ENCODE peak calls at places on chromosomes 11 and 22, in seven cellular contexts. U is T follicular helper cell; Q is HEK293T; A is mucosa of descending colon; W is activated CD8-positive, alpha-beta memory T cell treated with anti-CD3 and anti-CD28 coated beads for 1 hour; L is activated naive CD4-positive, alpha-beta T cell; H is endothelial cell. V is an unnamed sample.

GRCh38 chr11:118908931-118909618 is 16.7 kb downstream of the BCL9L start:
- DNase-seq in A (peak), W (no peak), U (no peak), H (no peak), L (no peak), Q (peak), V (peak)

GRCh38 chr11:69921429-69922014 is 102.3 kb upstream of the FGF3 start:
- DNase-seq in H (no peak), Q (no peak), U (no peak), L (no peak), A (peak), W (no peak), V (no peak)

GRCh38 chr22:40251106-40251505 is 73.4 kb downstream of the TNRC6B start:
- DNase-seq in A (no peak), H (no peak), U (no peak), W (no peak), L (no peak), Q (no peak), V (no peak)

GRCh38 chr22:48651036-48651890 is 1176.4 kb downstream of the BRD1 start:
- DNase-seq in L (no peak), A (no peak), Q (no peak), H (no peak), W (no peak), U (no peak), V (no peak)

GRCh38 chr11:47886096-47886495 is 37.9 kb upstream of the NUP160 start:
- DNase-seq in U (no peak), Q (no peak), L (no peak), A (no peak), W (no peak), H (no peak), V (no peak)

GRCh38 chr11:35321532-35322320 is 97.6 kb downstream of the SLC1A2 start:
- DNase-seq in Q (no peak), W (no peak), H (no peak), A (no peak), U (no peak), L (no peak), V (no peak)

GRCh38 chr11:2140411-2141400 is 1.5 kb upstream of the IGF2 start:
- DNase-seq in Q (no peak), L (no peak), U (no peak), A (peak), W (no peak), H (no peak), V (no peak)

GRCh38 chr11:69863544-69864200 is 44.5 kb upstream of the FGF3 start:
- DNase-seq in Q (no peak), L (no peak), W (no peak), H (no peak), U (no peak), A (no peak), V (no peak)

GRCh38 chr11:100942016-100942415 is 187.6 kb downstream of the PGR start:
- DNase-seq in A (no peak), Q (no peak), W (no peak), L (no peak), U (no peak), H (no peak), V (peak)

GRCh38 chr11:133123371-133123770 is 408.9 kb downstream of the OPCML start:
- DNase-seq in W (no peak), H (no peak), U (no peak), L (no peak), A (no peak), Q (no peak), V (no peak)

GRCh38 chr11:20057055-20057943 is 103.0 kb downstream of the DBX1 start:
- DNase-seq in L (no peak), H (no peak), W (no peak), A (no peak), Q (peak), U (no peak), V (no peak)

GRCh38 chr22:49954354-49954753 is 6.2 kb upstream of the PIM3 start:
- DNase-seq in W (no peak), U (no peak), H (no peak), Q (no peak), A (peak), L (no peak), V (peak)

GRCh38 chr22:29030016-29030617 is 31.5 kb downstream of the C22orf31 start:
- DNase-seq in A (no peak), L (no peak), U (no peak), H (no peak), Q (no peak), W (no peak), V (no peak)

GRCh38 chr22:49268924-49269323 is 558.7 kb downstream of the BRD1 start:
- DNase-seq in Q (no peak), U (no peak), H (no peak), A (no peak), W (no peak), L (no peak), V (no peak)

GRCh38 chr11:46387456-46387855 is 4.1 kb downstream of the CHRM4 start:
- DNase-seq in H (no peak), L (no peak), U (no peak), Q (no peak), A (no peak), W (no peak), V (no peak)

GRCh38 chr11:3747704-3748103 is 49.6 kb downstream of the NUP98 start:
- DNase-seq in W (no peak), Q (no peak), U (no peak), A (no peak), H (no peak), L (no peak), V (no peak)

GRCh38 chr11:101880208-101880607 is 34.6 kb upstream of the CEP126 start:
- DNase-seq in L (no peak), Q (peak), H (no peak), W (no peak), U (no peak), A (no peak), V (no peak)

GRCh38 chr11:122186439-122187080 is 70.5 kb upstream of the BLID start:
- DNase-seq in Q (no peak), H (no peak), U (no peak), W (no peak), L (no peak), A (no peak), V (no peak)

GRCh38 chr22:47110817-47111443 is 348.5 kb downstream of the TBC1D22A start:
- DNase-seq in A (peak), Q (no peak), H (no peak), L (no peak), W (no peak), U (no peak), V (no peak)

GRCh38 chr11:27933992-27934829 is 173.7 kb downstream of the KIF18A start:
- DNase-seq in Q (no peak), A (no peak), U (no peak), L (no peak), H (no peak), W (no peak), V (no peak)

GRCh38 chr11:114076974-114077373 is 17.5 kb downstream of the ZBTB16 start:
- DNase-seq in H (no peak), A (no peak), Q (no peak), W (no peak), U (no peak), L (no peak), V (no peak)

GRCh38 chr22:36036167-36036624 is 7.6 kb upstream of the RBFOX2 start:
- DNase-seq in A (no peak), U (no peak), Q (no peak), W (no peak), L (no peak), H (no peak), V (no peak)

GRCh38 chr11:32902089-32902665 is 9.6 kb downstream of the QSER1 start:
- DNase-seq in H (peak), A (no peak), L (no peak), Q (no peak), U (no peak), W (no peak), V (no peak)

GRCh38 chr11:3631331-3631730 is 10.5 kb downstream of the ART5 start:
- DNase-seq in Q (no peak), U (no peak), W (no peak), A (no peak), L (no peak), H (no peak), V (no peak)

V was measured in breast epithelium.